ENCODE peak calls at places on chromosomes 11 and 22, in seven cellular contexts. Y is cardiac fibroblast, H is uterus, X is mucosa of descending colon, O is bronchial epithelial cell, L is lower lobe of right lung, Q is fibroblast of lung. C is an unnamed sample.

GRCh38 chr11:7196396-7197146 is 55.1 kb upstream of the SYT9 start:
- DNase-seq in Y (no peak), H (no peak), X (no peak), O (no peak), L (no peak), Q (no peak), C (no peak)

GRCh38 chr22:37206841-37207821 is 5.1 kb downstream of the SSTR3 start:
- DNase-seq in Y (no peak), H (no peak), X (no peak), O (no peak), L (peak; percentile 40), Q (no peak), C (no peak)

GRCh38 chr11:73028621-73029020 is 113.5 kb downstream of the FCHSD2 start:
- DNase-seq in Y (no peak), H (no peak), X (peak; percentile 10), O (no peak), L (no peak), Q (no peak), C (no peak)

GRCh38 chr11:18698341-18699268 is at the start of gene TMEM86A:
- DNase-seq in Y (peak; percentile 64), H (peak; percentile 93), X (peak; percentile 95), O (peak; percentile 56), L (peak; percentile 95), Q (peak; percentile 61), C (peak; percentile 97)

GRCh38 chr11:124233376-124233775 is 7.5 kb upstream of the OR8G1 start:
- DNase-seq in Y (no peak), H (no peak), X (no peak), O (peak; percentile 50), L (no peak), Q (no peak), C (no peak)

GRCh38 chr22:36048911-36049677 is 20.5 kb upstream of the RBFOX2 start:
- DNase-seq in Y (peak; percentile 52), H (no peak), X (no peak), O (peak; percentile 84), L (no peak), Q (peak; percentile 82), C (no peak)

GRCh38 chr22:28864878-28865596 is 18.3 kb upstream of the ZNRF3 start:
- DNase-seq in Y (no peak), H (no peak), X (no peak), O (no peak), L (no peak), Q (no peak), C (no peak)

GRCh38 chr22:45329536-45329936 is 19.8 kb downstream of the FAM118A start:
- DNase-seq in Y (no peak), H (no peak), X (no peak), O (no peak), L (no peak), Q (no peak), C (peak; percentile 53)

GRCh38 chr11:101019870-101020269 is 109.7 kb downstream of the PGR start:
- DNase-seq in Y (no peak), H (no peak), X (no peak), O (no peak), L (no peak), Q (no peak), C (no peak)

GRCh38 chr11:10326080-10326964 is 21.4 kb downstream of the ADM start:
- DNase-seq in Y (peak; percentile 45), H (peak; percentile 37), X (peak; percentile 77), O (no peak), L (no peak), Q (peak; percentile 30), C (no peak)

GRCh38 chr22:21015051-21016006 is at the start of gene P2RX6:
- DNase-seq in Y (peak; percentile 45), H (no peak), X (no peak), O (no peak), L (no peak), Q (peak; percentile 39), C (peak; percentile 60)

GRCh38 chr22:37742374-37743092 is 45.7 kb downstream of the TRIOBP start:
- DNase-seq in Y (peak; percentile 90), H (peak; percentile 79), X (no peak), O (peak; percentile 90), L (no peak), Q (peak; percentile 90), C (no peak)

GRCh38 chr11:66334605-66335442 is 1.4 kb downstream of the RIN1 start:
- DNase-seq in Y (peak; percentile 45), H (no peak), X (no peak), O (no peak), L (peak; percentile 55), Q (no peak), C (peak; percentile 78)
- H3K4me3 ChIP-seq in Y (peak overlapping the region; percentile 68), H (no peak overlapping the region), X (no peak overlapping the region), O (peak overlapping the region; percentile 97), L (peak overlapping the region; percentile 63), Q (peak overlapping the region; percentile 76), C (peak overlapping the region; percentile 49)

GRCh38 chr22:44020981-44021380 is 3.1 kb upstream of the PARVB start:
- DNase-seq in Y (peak; percentile 44), H (no peak), X (no peak), O (peak; percentile 11), L (peak; percentile 17), Q (peak; percentile 72), C (no peak)
- TF ChIP-seq CTCF in Y (no peak), H (no peak), X (no peak), O (no peak), L (no peak), Q (no peak), C (no peak)

GRCh38 chr22:42434283-42434682 is 2.1 kb upstream of the NFAM1 start:
- DNase-seq in Y (no peak), H (no peak), X (no peak), O (peak; percentile 23), L (no peak), Q (peak; percentile 9), C (no peak)

GRCh38 chr22:42438293-42438650 is 6.1 kb upstream of the NFAM1 start:
- DNase-seq in Y (no peak), H (no peak), X (no peak), O (no peak), L (no peak), Q (no peak), C (no peak)

GRCh38 chr22:42434748-42435425 is 2.7 kb upstream of the NFAM1 start:
- DNase-seq in Y (no peak), H (no peak), X (no peak), O (no peak), L (no peak), Q (no peak), C (no peak)

GRCh38 chr22:42437488-42438292 is 5.5 kb upstream of the NFAM1 start:
- DNase-seq in Y (peak; percentile 48), H (peak; percentile 70), X (peak; percentile 81), O (no peak), L (peak; percentile 84), Q (peak; percentile 17), C (peak; percentile 94)

DNA sequence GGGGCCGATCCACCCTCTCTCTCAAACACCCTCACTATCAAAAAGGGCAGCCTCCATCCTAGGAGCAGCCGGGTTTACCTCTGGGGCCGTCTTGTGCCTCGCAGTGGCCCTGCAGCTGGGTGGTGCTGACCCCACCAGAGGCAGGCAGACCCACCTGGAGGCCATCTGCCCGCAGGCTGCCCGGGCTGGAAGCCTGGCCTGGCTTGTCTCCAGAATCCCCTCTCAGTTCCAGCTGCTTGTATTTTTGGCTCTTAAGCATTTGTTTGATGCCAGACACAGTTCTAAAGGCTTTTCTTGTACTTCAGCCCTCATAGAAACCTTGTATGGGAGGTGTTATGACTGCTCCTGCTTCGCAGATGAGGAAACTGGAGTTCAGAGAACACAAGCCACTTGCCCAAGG is 4.2 kb upstream of the NFAM1 start:
- DNase-seq in Y (no peak), H (no peak), X (no peak), O (no peak), L (no peak), Q (no peak), C (no peak)
- H3K4me3 ChIP-seq in Y (no peak overlapping the region), H (no peak overlapping the region), X (no peak overlapping the region), O (no peak overlapping the region), L (no peak overlapping the region), Q (no peak overlapping the region), C (no peak overlapping the region)

GRCh38 chr11:102900346-102900745 is 25.6 kb upstream of the MMP12 start:
- DNase-seq in Y (no peak), H (no peak), X (no peak), O (peak; percentile 92), L (no peak), Q (no peak), C (no peak)
- TF ChIP-seq CTCF in Y (no peak), H (no peak), X (no peak), O (no peak), L (no peak), Q (no peak), C (no peak)

GRCh38 chr11:1864216-1864615 is 11.3 kb downstream of the LSP1 start:
- DNase-seq in Y (no peak), H (no peak), X (no peak), O (no peak), L (peak; percentile 49), Q (peak; percentile 15), C (peak; percentile 82)
- H3K4me3 ChIP-seq in Y (no peak overlapping the region), H (peak overlapping the region; percentile 26), X (no peak overlapping the region), O (no peak overlapping the region), L (peak overlapping the region; percentile 25), Q (no peak overlapping the region), C (no peak overlapping the region)

DNA sequence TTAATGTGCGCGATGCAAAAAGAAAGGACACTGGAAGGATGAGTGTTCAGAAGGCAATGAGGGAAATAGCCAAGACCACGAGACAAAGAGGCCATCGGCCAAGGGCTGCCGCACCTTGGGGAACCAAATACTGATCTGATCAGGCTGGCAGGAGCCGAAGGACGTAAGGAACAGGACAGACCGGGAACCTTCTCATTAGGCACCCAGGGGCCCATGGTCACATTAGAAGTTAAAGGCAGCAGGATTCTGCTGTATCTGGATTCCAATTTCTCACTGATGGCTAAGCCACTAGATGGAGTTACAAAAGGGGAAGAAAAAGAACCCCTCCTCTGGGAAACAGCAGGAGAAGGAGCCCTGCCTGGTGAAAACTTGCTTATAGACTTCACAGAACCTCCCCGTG is 28.8 kb upstream of the CPT1A start:
- DNase-seq in Y (peak; percentile 19), H (no peak), X (peak; percentile 25), O (no peak), L (no peak), Q (no peak), C (no peak)
- TF ChIP-seq CTCF in Y (peak; percentile 1), H (no peak), X (no peak), O (no peak), L (no peak), Q (peak; percentile 11), C (no peak)

DNA sequence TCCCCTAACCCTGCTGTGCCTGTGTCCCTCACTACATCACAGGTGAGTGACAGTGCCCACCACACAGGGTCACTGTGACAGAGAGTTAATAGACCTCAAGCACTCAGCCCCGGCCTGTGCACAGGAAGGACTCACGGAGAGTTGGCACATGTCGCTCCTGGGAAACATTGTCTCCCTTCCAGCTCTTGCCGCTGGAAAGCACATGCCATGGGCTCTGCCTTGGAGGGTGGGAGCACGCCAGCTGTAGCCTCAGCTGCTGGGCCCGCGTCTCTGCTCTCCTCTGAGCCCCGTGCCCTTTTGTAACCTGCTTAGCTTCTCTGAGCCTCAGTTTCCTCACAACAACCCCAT is 737 bp downstream of the RHOD start:
- DNase-seq in Y (no peak), H (no peak), X (no peak), O (no peak), L (no peak), Q (peak; percentile 27), C (no peak)
- H3K4me3 ChIP-seq in Y (peak overlapping the region; percentile 51), H (peak overlapping the region; percentile 29), X (no peak overlapping the region), O (peak overlapping the region; percentile 83), L (peak overlapping the region; percentile 72), Q (peak overlapping the region; percentile 66), C (peak overlapping the region; percentile 46)

C was measured in left lung.